ENCODE peak calls at places on chromosomes 1 and 21, in eight cellular contexts. N is hepatocyte, V is HCT116, H is OCI-LY7, J is MM.1S, I is SK-N-SH, Q is PC-3, Y is GM23338. Z is an unnamed sample.

GRCh38 chr1:234538930-234539649 is 60.1 kb upstream of the TARBP1 start:
- DNase-seq in Q (no peak), N (no peak), V (no peak), Y (no peak), J (no peak), H (no peak), I (no peak), Z (no peak)

GRCh38 chr21:42277593-42277992 is 37.6 kb downstream of the TFF3 start:
- DNase-seq in I (no peak), H (no peak), N (no peak), Q (no peak), J (no peak), Y (no peak), V (no peak), Z (no peak)

GRCh38 chr1:30871276-30871871 is 37.2 kb downstream of the SDC3 start:
- DNase-seq in I (no peak), Q (no peak), Y (peak), N (no peak), H (no peak), V (no peak), J (no peak), Z (no peak)

GRCh38 chr1:150516050-150516591 is 569 bp downstream of the FALEC start:
- DNase-seq in I (peak), V (no peak), Q (peak), H (peak), J (peak), N (no peak), Y (peak), Z (peak)

GRCh38 chr1:19079983-19080472 is 123.6 kb upstream of the IFFO2 start:
- DNase-seq in J (no peak), Y (no peak), H (no peak), N (no peak), I (no peak), Q (peak), V (no peak), Z (no peak)

GRCh38 chr1:234874291-234875288 is 254.0 kb downstream of the TOMM20 start:
- DNase-seq in H (no peak), Q (no peak), J (no peak), N (peak), I (no peak), Y (no peak), V (no peak), Z (no peak)

GRCh38 chr1:180241716-180242544 is 11.9 kb downstream of the LHX4 start:
- DNase-seq in I (no peak), Q (peak), N (no peak), H (no peak), V (no peak), Y (no peak), J (no peak), Z (no peak)

GRCh38 chr1:32703479-32704291 is 1.1 kb upstream of the SYNC start:
- DNase-seq in J (no peak), H (no peak), Q (peak), N (peak), V (no peak), I (peak), Y (peak), Z (peak)

GRCh38 chr1:179310721-179311120 is 17.1 kb downstream of the SOAT1 start:
- DNase-seq in I (no peak), H (no peak), Q (peak), N (peak), J (no peak), V (no peak), Y (no peak), Z (no peak)

GRCh38 chr21:25097648-25098047 is 509.6 kb downstream of the MRPL39 start:
- DNase-seq in N (no peak), H (no peak), Y (no peak), V (no peak), I (no peak), J (no peak), Q (no peak), Z (no peak)

GRCh38 chr1:15430787-15431570 is 7.3 kb upstream of the CTRC start:
- DNase-seq in V (no peak), Y (peak), N (peak), I (peak), J (peak), Q (peak), H (peak), Z (peak)

GRCh38 chr1:234149217-234149616 is 224.0 kb upstream of the COA6 start:
- DNase-seq in Y (no peak), Q (peak), J (no peak), H (no peak), N (no peak), V (no peak), I (no peak), Z (no peak)

GRCh38 chr1:93578433-93578830 is 103.2 kb downstream of the BCAR3 start:
- DNase-seq in I (no peak), J (no peak), N (no peak), Y (no peak), H (no peak), Q (no peak), V (no peak), Z (no peak)

GRCh38 chr1:162629651-162630050 is 2.6 kb upstream of the DDR2 start:
- DNase-seq in Q (no peak), H (no peak), I (no peak), N (no peak), J (no peak), V (no peak), Y (no peak), Z (no peak)

GRCh38 chr1:162626733-162627132 is 5.5 kb upstream of the DDR2 start:
- DNase-seq in V (no peak), J (peak), H (no peak), I (no peak), Y (no peak), N (no peak), Q (no peak), Z (no peak)

GRCh38 chr1:162629077-162629637 is 3.1 kb upstream of the DDR2 start:
- DNase-seq in Y (no peak), N (no peak), J (no peak), I (no peak), V (no peak), H (no peak), Q (no peak), Z (no peak)

GRCh38 chr1:162626089-162626488 is 6.2 kb upstream of the DDR2 start:
- DNase-seq in H (no peak), V (no peak), Y (no peak), Q (no peak), N (no peak), J (no peak), I (no peak), Z (no peak)

GRCh38 chr1:162627662-162628296 is 4.5 kb upstream of the DDR2 start:
- DNase-seq in H (peak), I (no peak), Q (peak), N (no peak), Y (peak), J (peak), V (peak), Z (peak)
- TF ChIP-seq CTCF in H (peak), I (peak), Q (peak), N (peak), Y (peak), J (peak), V (peak), Z (peak)

GRCh38 chr1:207951652-207952051 is 40.7 kb upstream of the CD34 start:
- DNase-seq in J (no peak), Q (no peak), N (no peak), Y (no peak), V (no peak), H (no peak), I (no peak), Z (no peak)
- TF ChIP-seq EZH2phosphoT487 in J (no peak), Q (no peak), N (no peak), Y (no peak), V (no peak), H (no peak), I (no peak), Z (no peak)

GRCh38 chr1:63935553-63935952 is 161.7 kb downstream of the ROR1 start:
- DNase-seq in Q (no peak), J (peak), V (no peak), I (no peak), Y (no peak), N (no peak), H (no peak), Z (no peak)

GRCh38 chr1:63931468-63931867 is 157.7 kb downstream of the ROR1 start:
- DNase-seq in V (no peak), H (no peak), Y (no peak), Q (peak), N (no peak), I (no peak), J (no peak), Z (no peak)

GRCh38 chr1:63936276-63936675 is 162.5 kb downstream of the ROR1 start:
- DNase-seq in H (no peak), I (no peak), Y (no peak), V (no peak), Q (no peak), N (no peak), J (no peak), Z (no peak)

GRCh38 chr1:63937623-63938022 is 163.8 kb downstream of the ROR1 start:
- DNase-seq in H (no peak), V (no peak), N (no peak), J (no peak), I (no peak), Q (no peak), Y (no peak), Z (no peak)

GRCh38 chr1:63935148-63935547 is 161.3 kb downstream of the ROR1 start:
- DNase-seq in H (no peak), N (peak), Y (no peak), I (peak), J (peak), V (no peak), Q (peak), Z (no peak)
- TF ChIP-seq CTCF in H (no peak), N (peak), Y (peak), I (peak), J (peak), V (peak), Q (peak), Z (peak)

GRCh38 chr1:109801791-109802135 is 38.0 kb upstream of the EPS8L3 start:
- DNase-seq in N (no peak), V (no peak), H (no peak), J (no peak), I (no peak), Y (no peak), Q (no peak), Z (no peak)
- TF ChIP-seq EZH2phosphoT487 in N (no peak), V (no peak), H (no peak), J (no peak), I (no peak), Y (no peak), Q (no peak), Z (no peak)

DNA sequence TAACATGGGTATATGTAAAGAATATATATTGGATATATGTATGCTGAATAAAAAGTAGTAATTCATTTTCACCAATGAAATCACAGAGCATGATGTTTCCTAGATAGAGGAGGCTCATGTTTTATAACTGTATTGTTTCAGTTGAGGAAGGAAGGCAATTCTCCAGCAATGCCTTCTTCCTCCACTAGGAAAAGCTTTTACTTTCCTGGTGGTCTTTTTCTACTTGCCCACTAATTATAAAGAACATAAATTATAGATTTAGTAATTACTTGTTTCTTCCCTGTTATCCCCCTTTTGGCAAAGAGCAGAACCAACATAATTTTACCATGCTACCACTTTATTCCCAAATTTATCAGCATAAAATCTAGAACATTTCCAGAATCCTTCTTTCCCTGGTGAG is 159.0 kb downstream of the PLA2G4A start:
- DNase-seq in J (no peak), I (no peak), H (no peak), Q (no peak), N (no peak), Y (peak), V (no peak), Z (no peak)
- TF ChIP-seq CTCF in J (no peak), I (peak), H (no peak), Q (peak), N (no peak), Y (no peak), V (peak), Z (peak)

DNA sequence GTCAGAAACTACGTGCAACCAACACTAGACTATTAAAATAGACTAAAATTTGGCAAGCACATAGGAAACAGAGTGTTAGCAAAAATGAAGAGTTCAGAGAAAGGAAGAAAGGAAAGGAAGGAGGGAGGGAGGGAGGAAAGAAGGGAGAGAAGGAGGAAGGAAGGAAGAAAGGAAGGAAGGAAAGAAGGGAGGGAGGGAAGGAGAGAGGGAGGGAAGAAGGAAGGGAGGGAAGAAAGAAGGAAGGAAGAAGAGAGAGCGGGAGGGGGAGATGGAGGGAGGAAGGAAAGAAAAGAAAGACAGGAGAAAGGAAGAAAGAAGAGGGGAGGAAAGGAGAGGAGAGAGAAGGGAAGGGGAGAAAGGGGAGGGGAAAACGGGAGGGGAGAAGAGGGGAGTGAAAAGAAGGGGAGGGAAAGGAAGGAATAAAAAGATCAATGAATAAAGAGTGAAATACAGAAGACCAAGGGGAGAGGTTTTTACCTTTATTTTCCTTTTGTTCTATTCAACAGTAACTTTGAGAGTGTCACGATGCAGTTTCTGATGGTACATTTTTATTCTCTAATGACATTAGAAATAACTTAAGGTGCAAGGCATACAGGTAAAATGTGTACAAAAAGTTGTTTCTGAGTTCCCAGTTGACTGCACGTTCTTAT is 123.3 kb upstream of the LYPLAL1 start:
- DNase-seq in V (no peak), I (no peak), Q (no peak), N (no peak), J (no peak), Y (no peak), H (no peak), Z (no peak)
- TF ChIP-seq EZH2phosphoT487 in V (no peak), I (no peak), Q (no peak), N (no peak), J (no peak), Y (no peak), H (no peak), Z (no peak)

GRCh38 chr1:20329793-20330542 is 39.3 kb downstream of the VWA5B1 start:
- DNase-seq in I (no peak), V (no peak), H (no peak), Y (peak), N (no peak), Q (no peak), J (no peak), Z (no peak)
- TF ChIP-seq CTCF in I (peak), V (peak), H (peak), Y (peak), N (no peak), Q (peak), J (peak), Z (peak)

GRCh38 chr1:55446351-55446750 is 231.2 kb upstream of the USP24 start:
- DNase-seq in Q (no peak), N (no peak), H (no peak), V (no peak), I (no peak), J (no peak), Y (no peak), Z (no peak)

GRCh38 chr1:55447488-55447887 is 232.3 kb upstream of the USP24 start:
- DNase-seq in I (no peak), J (no peak), Y (no peak), H (no peak), Q (peak), V (no peak), N (peak), Z (no peak)

GRCh38 chr1:55445416-55445815 is 230.3 kb upstream of the USP24 start:
- DNase-seq in J (no peak), V (no peak), N (no peak), H (no peak), Y (no peak), I (no peak), Q (no peak), Z (no peak)

GRCh38 chr1:55443175-55443933 is 228.2 kb upstream of the USP24 start:
- DNase-seq in H (no peak), V (peak), N (peak), I (no peak), Q (peak), Y (no peak), J (no peak), Z (no peak)

GRCh38 chr1:55444660-55445059 is 229.5 kb upstream of the USP24 start:
- DNase-seq in Q (no peak), V (no peak), Y (no peak), H (no peak), I (no peak), N (no peak), J (no peak), Z (no peak)
- TF ChIP-seq EZH2phosphoT487 in Q (no peak), V (no peak), Y (no peak), H (no peak), I (no peak), N (no peak), J (no peak), Z (no peak)

Z was measured in neural progenitor cell.